ENCODE peak calls at places on chromosomes 5 and 9, in eight cellular contexts. T is activated naive CD8-positive, alpha-beta T cell treated with anti-CD3 and anti-CD28 coated beads, Interleukin-2, amount 50 U/mL, for 16 hours; S is activated T-cell treated with anti-CD3 and anti-CD28 coated beads, Interleukin-2, amount 50 U/mL, for 72 hours; X is CD8-positive, alpha-beta memory T cell; V is naive thymus-derived CD4-positive, alpha-beta T cell; G is aorta; W is activated CD4-positive, alpha-beta T cell treated with anti-CD3 and anti-CD28 coated beads for 1 hour; D is NCI-H2227 treated with DMSO at 0.1 percent for 48 hours. Z is an unnamed sample.
A peak's percentile ranks its signal among the peaks of the same experiment; 100 is the strongest.

GRCh38 chr9:137134191-137134590 is 4.8 kb upstream of the GRIN1 start:
- DNase-seq in T (no peak), S (no peak), X (no peak), V (no peak), G (no peak), W (no peak), D (no peak), Z (no peak)

GRCh38 chr9:16884952-16885513 is 14.6 kb upstream of the BNC2 start:
- DNase-seq in T (no peak), S (no peak), X (no peak), V (no peak), G (no peak), W (no peak), D (peak; percentile 28), Z (no peak)

GRCh38 chr5:169945831-169946261 is 34.4 kb downstream of the INSYN2B start:
- DNase-seq in T (no peak), S (no peak), X (no peak), V (no peak), G (no peak), W (no peak), D (peak; percentile 9), Z (no peak)

GRCh38 chr5:44842491-44843282 is 33.9 kb downstream of the MRPS30 start:
- DNase-seq in T (no peak), S (no peak), X (no peak), V (no peak), G (no peak), W (no peak), D (no peak), Z (no peak)

GRCh38 chr5:151234476-151235238 is 10.8 kb upstream of the CCDC69 start:
- DNase-seq in T (no peak), S (peak; percentile 29), X (no peak), V (peak; percentile 34), G (no peak), W (no peak), D (no peak), Z (no peak)

GRCh38 chr5:154002093-154002492 is 36.6 kb downstream of the FAM114A2 start:
- DNase-seq in T (no peak), S (no peak), X (no peak), V (no peak), G (no peak), W (no peak), D (no peak), Z (no peak)

GRCh38 chr5:84830265-84830664 is 445.6 kb upstream of the EDIL3 start:
- DNase-seq in T (no peak), S (no peak), X (no peak), V (no peak), G (peak; percentile 66), W (no peak), D (no peak), Z (no peak)

GRCh38 chr9:133738039-133738805 is at the start of gene SARDH:
- DNase-seq in T (no peak), S (peak; percentile 40), X (peak; percentile 23), V (peak; percentile 16), G (peak; percentile 81), W (no peak), D (no peak), Z (peak; percentile 37)

GRCh38 chr5:60805470-60805869 is 38.6 kb downstream of the ELOVL7 start:
- DNase-seq in T (no peak), S (no peak), X (no peak), V (no peak), G (no peak), W (no peak), D (no peak), Z (no peak)

GRCh38 chr5:132228241-132229035 is 785 bp upstream of the P4HA2 start:
- DNase-seq in T (no peak), S (no peak), X (no peak), V (no peak), G (peak; percentile 70), W (no peak), D (no peak), Z (no peak)

GRCh38 chr5:134446938-134447337 is 35.3 kb upstream of the CDKN2AIPNL start:
- DNase-seq in T (no peak), S (no peak), X (no peak), V (no peak), G (no peak), W (no peak), D (no peak), Z (no peak)

GRCh38 chr5:2741946-2742345 is 9.5 kb downstream of the IRX2 start:
- DNase-seq in T (no peak), S (no peak), X (no peak), V (no peak), G (no peak), W (no peak), D (no peak), Z (no peak)